ENCODE peak calls at places on chromosomes 11 and 22, in ten cellular contexts. One of them, this sample, is unnamed.

GRCh38 chr22:30945653-30946052 is 22.9 kb downstream of the MORC2 start:
- DNase-seq in coronary artery: no peak
- DNase-seq in heart left ventricle: no peak
- DNase-seq in AG10803: no peak
- DNase-seq in neural crest cell: no peak
- DNase-seq in adrenal gland: no peak
- DNase-seq in brain microvascular endothelial cell: no peak
- DNase-seq in activated CD8-positive, alpha-beta T cell treated with anti-CD3 and anti-CD28 coated beads for 36 hours: no peak
- DNase-seq in tibial nerve: no peak
- DNase-seq in GM20000: no peak
- DNase-seq in this sample: no peak

GRCh38 chr11:1733009-1733715 is 17.2 kb downstream of the IFITM10 start:
- DNase-seq in coronary artery: no peak
- DNase-seq in heart left ventricle: no peak
- DNase-seq in AG10803: no peak
- DNase-seq in neural crest cell: no peak
- DNase-seq in adrenal gland: no peak
- DNase-seq in brain microvascular endothelial cell: no peak
- DNase-seq in activated CD8-positive, alpha-beta T cell treated with anti-CD3 and anti-CD28 coated beads for 36 hours: no peak
- DNase-seq in tibial nerve: no peak
- DNase-seq in GM20000: no peak
- DNase-seq in this sample: no peak

GRCh38 chr11:25535462-25535861 is 796.5 kb upstream of the ANO3 start:
- DNase-seq in coronary artery: no peak
- DNase-seq in heart left ventricle: no peak
- DNase-seq in AG10803: no peak
- DNase-seq in neural crest cell: no peak
- DNase-seq in adrenal gland: no peak
- DNase-seq in brain microvascular endothelial cell: no peak
- DNase-seq in activated CD8-positive, alpha-beta T cell treated with anti-CD3 and anti-CD28 coated beads for 36 hours: no peak
- DNase-seq in tibial nerve: no peak
- DNase-seq in GM20000: no peak
- DNase-seq in this sample: peak

GRCh38 chr11:94544582-94544831 is 786 bp downstream of the FUT4 start:
- DNase-seq in coronary artery: no peak
- DNase-seq in heart left ventricle: peak
- DNase-seq in AG10803: no peak
- DNase-seq in neural crest cell: no peak
- DNase-seq in adrenal gland: no peak
- DNase-seq in brain microvascular endothelial cell: no peak
- DNase-seq in activated CD8-positive, alpha-beta T cell treated with anti-CD3 and anti-CD28 coated beads for 36 hours: peak
- DNase-seq in tibial nerve: no peak
- DNase-seq in GM20000: no peak
- DNase-seq in this sample: no peak

GRCh38 chr11:44894217-44894617 is 56.5 kb downstream of the TP53I11 start:
- DNase-seq in coronary artery: no peak
- DNase-seq in heart left ventricle: peak
- DNase-seq in AG10803: peak
- DNase-seq in neural crest cell: peak
- DNase-seq in adrenal gland: peak
- DNase-seq in brain microvascular endothelial cell: peak
- DNase-seq in activated CD8-positive, alpha-beta T cell treated with anti-CD3 and anti-CD28 coated beads for 36 hours: peak
- DNase-seq in tibial nerve: peak
- DNase-seq in GM20000: peak
- DNase-seq in this sample: peak

GRCh38 chr11:9462172-9462799 is 1.5 kb downstream of the ZNF143 start:
- DNase-seq in coronary artery: no peak
- DNase-seq in heart left ventricle: no peak
- DNase-seq in AG10803: peak
- DNase-seq in neural crest cell: no peak
- DNase-seq in adrenal gland: no peak
- DNase-seq in brain microvascular endothelial cell: no peak
- DNase-seq in activated CD8-positive, alpha-beta T cell treated with anti-CD3 and anti-CD28 coated beads for 36 hours: no peak
- DNase-seq in tibial nerve: no peak
- DNase-seq in GM20000: no peak
- DNase-seq in this sample: peak

GRCh38 chr11:13313005-13313819 is 35.6 kb downstream of the BMAL1 start:
- DNase-seq in coronary artery: no peak
- DNase-seq in heart left ventricle: no peak
- DNase-seq in AG10803: no peak
- DNase-seq in neural crest cell: no peak
- DNase-seq in adrenal gland: no peak
- DNase-seq in brain microvascular endothelial cell: no peak
- DNase-seq in activated CD8-positive, alpha-beta T cell treated with anti-CD3 and anti-CD28 coated beads for 36 hours: no peak
- DNase-seq in tibial nerve: no peak
- DNase-seq in GM20000: no peak
- DNase-seq in this sample: peak

GRCh38 chr11:118621071-118621815 is 13.8 kb downstream of the PHLDB1 start:
- DNase-seq in coronary artery: peak
- DNase-seq in heart left ventricle: peak
- DNase-seq in AG10803: peak
- DNase-seq in neural crest cell: peak
- DNase-seq in adrenal gland: peak
- DNase-seq in brain microvascular endothelial cell: peak
- DNase-seq in activated CD8-positive, alpha-beta T cell treated with anti-CD3 and anti-CD28 coated beads for 36 hours: peak
- DNase-seq in tibial nerve: peak
- DNase-seq in GM20000: no peak
- DNase-seq in this sample: peak

GRCh38 chr11:110833033-110833484 is 120.8 kb upstream of the ARHGAP20 start:
- DNase-seq in coronary artery: no peak
- DNase-seq in heart left ventricle: no peak
- DNase-seq in AG10803: peak
- DNase-seq in neural crest cell: no peak
- DNase-seq in adrenal gland: no peak
- DNase-seq in brain microvascular endothelial cell: no peak
- DNase-seq in activated CD8-positive, alpha-beta T cell treated with anti-CD3 and anti-CD28 coated beads for 36 hours: no peak
- DNase-seq in tibial nerve: no peak
- DNase-seq in GM20000: no peak
- DNase-seq in this sample: peak

GRCh38 chr11:76802151-76802550 is 19.0 kb downstream of the TSKU start:
- DNase-seq in coronary artery: peak
- DNase-seq in heart left ventricle: peak
- DNase-seq in AG10803: no peak
- DNase-seq in neural crest cell: no peak
- DNase-seq in adrenal gland: no peak
- DNase-seq in brain microvascular endothelial cell: no peak
- DNase-seq in activated CD8-positive, alpha-beta T cell treated with anti-CD3 and anti-CD28 coated beads for 36 hours: no peak
- DNase-seq in tibial nerve: no peak
- DNase-seq in GM20000: no peak
- DNase-seq in this sample: no peak

GRCh38 chr11:13682212-13682611 is 13.7 kb downstream of the FAR1 start:
- DNase-seq in coronary artery: no peak
- DNase-seq in heart left ventricle: no peak
- DNase-seq in AG10803: no peak
- DNase-seq in neural crest cell: no peak
- DNase-seq in adrenal gland: no peak
- DNase-seq in brain microvascular endothelial cell: no peak
- DNase-seq in activated CD8-positive, alpha-beta T cell treated with anti-CD3 and anti-CD28 coated beads for 36 hours: no peak
- DNase-seq in tibial nerve: no peak
- DNase-seq in GM20000: no peak
- DNase-seq in this sample: no peak

GRCh38 chr11:128095459-128096096 is 491.8 kb downstream of the ETS1 start:
- DNase-seq in coronary artery: no peak
- DNase-seq in heart left ventricle: no peak
- DNase-seq in AG10803: peak
- DNase-seq in neural crest cell: no peak
- DNase-seq in adrenal gland: no peak
- DNase-seq in brain microvascular endothelial cell: peak
- DNase-seq in activated CD8-positive, alpha-beta T cell treated with anti-CD3 and anti-CD28 coated beads for 36 hours: no peak
- DNase-seq in tibial nerve: no peak
- DNase-seq in GM20000: no peak
- DNase-seq in this sample: peak

GRCh38 chr22:46936378-46936916 is 174.0 kb downstream of the TBC1D22A start:
- DNase-seq in coronary artery: no peak
- DNase-seq in heart left ventricle: no peak
- DNase-seq in AG10803: peak
- DNase-seq in neural crest cell: no peak
- DNase-seq in adrenal gland: no peak
- DNase-seq in brain microvascular endothelial cell: no peak
- DNase-seq in activated CD8-positive, alpha-beta T cell treated with anti-CD3 and anti-CD28 coated beads for 36 hours: no peak
- DNase-seq in tibial nerve: no peak
- DNase-seq in GM20000: no peak
- DNase-seq in this sample: no peak

GRCh38 chr11:89381094-89381493 is 110.1 kb downstream of the NOX4 start:
- DNase-seq in coronary artery: peak
- DNase-seq in heart left ventricle: no peak
- DNase-seq in AG10803: peak
- DNase-seq in neural crest cell: no peak
- DNase-seq in adrenal gland: no peak
- DNase-seq in brain microvascular endothelial cell: peak
- DNase-seq in activated CD8-positive, alpha-beta T cell treated with anti-CD3 and anti-CD28 coated beads for 36 hours: peak
- DNase-seq in tibial nerve: no peak
- DNase-seq in GM20000: no peak
- DNase-seq in this sample: peak

GRCh38 chr11:133803026-133803425 is 42.3 kb downstream of the SPATA19 start:
- DNase-seq in coronary artery: no peak
- DNase-seq in heart left ventricle: no peak
- DNase-seq in AG10803: no peak
- DNase-seq in neural crest cell: no peak
- DNase-seq in adrenal gland: no peak
- DNase-seq in brain microvascular endothelial cell: no peak
- DNase-seq in activated CD8-positive, alpha-beta T cell treated with anti-CD3 and anti-CD28 coated beads for 36 hours: no peak
- DNase-seq in tibial nerve: no peak
- DNase-seq in GM20000: no peak
- DNase-seq in this sample: no peak

GRCh38 chr22:48889887-48890692 is 937.6 kb downstream of the BRD1 start:
- DNase-seq in coronary artery: peak
- DNase-seq in heart left ventricle: no peak
- DNase-seq in AG10803: no peak
- DNase-seq in neural crest cell: no peak
- DNase-seq in adrenal gland: no peak
- DNase-seq in brain microvascular endothelial cell: no peak
- DNase-seq in activated CD8-positive, alpha-beta T cell treated with anti-CD3 and anti-CD28 coated beads for 36 hours: no peak
- DNase-seq in tibial nerve: no peak
- DNase-seq in GM20000: no peak
- DNase-seq in this sample: no peak

DNA sequence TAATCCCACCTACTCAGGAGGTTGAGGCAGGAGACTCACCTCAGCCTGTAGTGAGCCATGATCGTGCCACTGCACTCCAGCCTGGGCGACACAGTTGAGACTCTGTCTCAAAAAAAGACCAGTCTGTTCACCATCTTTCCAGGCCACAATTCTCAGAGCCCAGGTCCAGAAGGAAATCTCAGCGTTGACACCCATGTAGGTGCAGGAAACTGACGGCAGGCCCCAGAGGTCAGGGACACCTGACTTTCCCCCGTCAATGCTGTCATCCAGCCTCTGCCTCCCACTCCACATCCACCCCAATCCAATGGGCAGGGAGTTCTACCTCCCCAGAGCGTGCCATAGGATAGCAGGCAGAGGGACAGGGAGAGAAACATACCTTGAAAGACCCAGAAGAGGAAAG is 5.9 kb upstream of the GRK2 start:
- DNase-seq in coronary artery: no peak
- DNase-seq in heart left ventricle: no peak
- DNase-seq in AG10803: no peak
- DNase-seq in neural crest cell: no peak
- DNase-seq in adrenal gland: peak
- DNase-seq in brain microvascular endothelial cell: no peak
- DNase-seq in activated CD8-positive, alpha-beta T cell treated with anti-CD3 and anti-CD28 coated beads for 36 hours: no peak
- DNase-seq in tibial nerve: no peak
- DNase-seq in GM20000: no peak
- DNase-seq in this sample: no peak
- TF ChIP-seq CTCF in coronary artery: no peak
- TF ChIP-seq CTCF in heart left ventricle: no peak
- TF ChIP-seq CTCF in AG10803: no peak
- TF ChIP-seq CTCF in neural crest cell: no peak
- TF ChIP-seq CTCF in adrenal gland: no peak
- TF ChIP-seq CTCF in brain microvascular endothelial cell: no peak
- TF ChIP-seq CTCF in activated CD8-positive, alpha-beta T cell treated with anti-CD3 and anti-CD28 coated beads for 36 hours: no peak
- TF ChIP-seq CTCF in tibial nerve: no peak
- TF ChIP-seq CTCF in GM20000: no peak
- TF ChIP-seq CTCF in this sample: no peak

DNA sequence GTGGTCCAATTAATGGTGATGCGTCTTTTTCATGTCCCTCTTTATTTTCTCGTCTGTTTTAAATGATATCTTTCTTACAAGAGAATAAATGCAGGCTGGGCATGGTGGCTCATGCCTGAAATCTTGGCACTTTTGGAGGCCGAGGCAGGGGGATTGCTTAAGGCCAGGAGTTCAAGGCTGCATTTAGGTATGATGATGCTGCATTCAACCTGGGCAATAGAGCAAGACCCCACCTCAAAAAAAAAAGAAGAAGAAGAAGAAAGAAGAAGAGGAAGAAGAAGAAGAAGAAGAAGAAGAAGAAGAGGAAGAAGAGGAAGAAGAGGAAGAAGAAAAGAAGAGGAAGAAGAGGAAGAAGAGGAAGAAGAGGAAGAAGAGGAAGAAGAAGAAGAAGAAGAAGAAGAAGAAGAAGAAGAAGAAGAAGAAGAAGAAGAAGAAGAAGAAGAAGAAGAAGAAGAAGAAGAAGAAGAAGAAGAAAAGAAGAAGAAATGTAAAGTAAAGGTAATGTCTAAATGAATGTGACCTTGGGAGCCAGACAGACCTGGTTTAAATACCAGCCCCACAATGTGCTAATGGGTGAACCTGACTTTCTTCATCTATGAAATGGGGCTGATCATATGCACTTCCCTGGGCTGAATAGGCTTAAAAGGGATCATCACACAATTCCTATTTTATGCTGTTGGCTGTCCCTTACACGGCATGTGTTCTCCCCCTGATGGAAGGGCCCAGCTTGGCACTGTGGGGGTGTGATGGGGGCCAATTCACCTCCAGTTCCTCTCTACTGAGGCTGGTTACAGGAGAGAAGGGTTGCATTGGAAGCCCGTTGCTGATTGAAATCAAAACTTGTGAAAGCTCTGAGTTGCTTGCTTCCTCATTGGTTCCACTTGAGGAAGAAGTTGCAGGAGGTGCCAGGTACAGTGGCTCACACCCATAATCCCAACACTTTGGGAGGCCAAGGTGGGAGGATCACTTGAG is 13.0 kb upstream of the PRG2 start:
- DNase-seq in coronary artery: no peak
- DNase-seq in heart left ventricle: no peak
- DNase-seq in AG10803: no peak
- DNase-seq in neural crest cell: no peak
- DNase-seq in adrenal gland: no peak
- DNase-seq in brain microvascular endothelial cell: no peak
- DNase-seq in activated CD8-positive, alpha-beta T cell treated with anti-CD3 and anti-CD28 coated beads for 36 hours: no peak
- DNase-seq in tibial nerve: no peak
- DNase-seq in GM20000: no peak
- DNase-seq in this sample: no peak
- TF ChIP-seq CTCF in coronary artery: no peak
- TF ChIP-seq CTCF in heart left ventricle: no peak
- TF ChIP-seq CTCF in AG10803: no peak
- TF ChIP-seq CTCF in neural crest cell: no peak
- TF ChIP-seq CTCF in adrenal gland: no peak
- TF ChIP-seq CTCF in brain microvascular endothelial cell: no peak
- TF ChIP-seq CTCF in activated CD8-positive, alpha-beta T cell treated with anti-CD3 and anti-CD28 coated beads for 36 hours: no peak
- TF ChIP-seq CTCF in tibial nerve: no peak
- TF ChIP-seq CTCF in GM20000: no peak
- TF ChIP-seq CTCF in this sample: no peak

GRCh38 chr11:11078344-11078743 is 220.5 kb upstream of the ZBED5 start:
- DNase-seq in coronary artery: no peak
- DNase-seq in heart left ventricle: no peak
- DNase-seq in AG10803: peak
- DNase-seq in neural crest cell: no peak
- DNase-seq in adrenal gland: no peak
- DNase-seq in brain microvascular endothelial cell: peak
- DNase-seq in activated CD8-positive, alpha-beta T cell treated with anti-CD3 and anti-CD28 coated beads for 36 hours: no peak
- DNase-seq in tibial nerve: no peak
- DNase-seq in GM20000: no peak
- DNase-seq in this sample: peak
- TF ChIP-seq CTCF in coronary artery: no peak
- TF ChIP-seq CTCF in heart left ventricle: peak
- TF ChIP-seq CTCF in AG10803: no peak
- TF ChIP-seq CTCF in neural crest cell: no peak
- TF ChIP-seq CTCF in adrenal gland: no peak
- TF ChIP-seq CTCF in brain microvascular endothelial cell: peak
- TF ChIP-seq CTCF in activated CD8-positive, alpha-beta T cell treated with anti-CD3 and anti-CD28 coated beads for 36 hours: no peak
- TF ChIP-seq CTCF in tibial nerve: no peak
- TF ChIP-seq CTCF in GM20000: no peak
- TF ChIP-seq CTCF in this sample: peak

GRCh38 chr11:116533186-116533825 is 239.5 kb downstream of the BUD13 start:
- DNase-seq in coronary artery: peak
- DNase-seq in heart left ventricle: no peak
- DNase-seq in AG10803: no peak
- DNase-seq in neural crest cell: peak
- DNase-seq in adrenal gland: no peak
- DNase-seq in brain microvascular endothelial cell: no peak
- DNase-seq in activated CD8-positive, alpha-beta T cell treated with anti-CD3 and anti-CD28 coated beads for 36 hours: no peak
- DNase-seq in tibial nerve: no peak
- DNase-seq in GM20000: no peak
- DNase-seq in this sample: no peak
- TF ChIP-seq CTCF in coronary artery: no peak
- TF ChIP-seq CTCF in heart left ventricle: peak
- TF ChIP-seq CTCF in AG10803: no peak
- TF ChIP-seq CTCF in neural crest cell: no peak
- TF ChIP-seq CTCF in adrenal gland: no peak
- TF ChIP-seq CTCF in brain microvascular endothelial cell: peak
- TF ChIP-seq CTCF in activated CD8-positive, alpha-beta T cell treated with anti-CD3 and anti-CD28 coated beads for 36 hours: no peak
- TF ChIP-seq CTCF in tibial nerve: no peak
- TF ChIP-seq CTCF in GM20000: no peak
- TF ChIP-seq CTCF in this sample: no peak